ENCODE peak calls at places on chromosome 19, in ten cellular contexts. One of them, this sample, is unnamed.

GRCh38 chr19:39053276-39054090 is 21.1 kb upstream of the FBXO27 start:
- DNase-seq in tibial nerve: no peak
- DNase-seq in A549: peak; percentile 68
- DNase-seq in transverse colon: peak; percentile 45
- DNase-seq in body of pancreas: peak; percentile 34
- DNase-seq in IMR-90: no peak
- DNase-seq in suprapubic skin: no peak
- DNase-seq in vagina: no peak
- DNase-seq in prostate gland: no peak
- DNase-seq in uterus: no peak
- DNase-seq in this sample: no peak

GRCh38 chr19:41753936-41754529 is 1.3 kb upstream of the CEACAM6 start:
- DNase-seq in body of pancreas: peak; percentile 70
- DNase-seq in prostate gland: peak; percentile 50
- DNase-seq in A549: peak; percentile 69
- DNase-seq in IMR-90: peak; percentile 4
- DNase-seq in uterus: no peak
- DNase-seq in transverse colon: peak; percentile 77
- DNase-seq in vagina: no peak
- DNase-seq in tibial nerve: peak; percentile 23
- DNase-seq in suprapubic skin: no peak
- DNase-seq in this sample: peak; percentile 57

GRCh38 chr19:17841371-17841809 is 6.4 kb downstream of the JAK3 start:
- DNase-seq in transverse colon: no peak
- DNase-seq in prostate gland: no peak
- DNase-seq in body of pancreas: peak; percentile 34
- DNase-seq in A549: no peak
- DNase-seq in tibial nerve: no peak
- DNase-seq in uterus: no peak
- DNase-seq in vagina: no peak
- DNase-seq in IMR-90: no peak
- DNase-seq in suprapubic skin: no peak
- DNase-seq in this sample: no peak

GRCh38 chr19:34017024-34017423 is 155.3 kb upstream of the LSM14A start:
- DNase-seq in transverse colon: no peak
- DNase-seq in vagina: no peak
- DNase-seq in IMR-90: no peak
- DNase-seq in tibial nerve: no peak
- DNase-seq in prostate gland: no peak
- DNase-seq in A549: peak; percentile 31
- DNase-seq in suprapubic skin: no peak
- DNase-seq in uterus: no peak
- DNase-seq in body of pancreas: no peak
- DNase-seq in this sample: no peak

GRCh38 chr19:28746486-28746885 is 466.5 kb downstream of the UQCRFS1 start:
- DNase-seq in prostate gland: no peak
- DNase-seq in IMR-90: no peak
- DNase-seq in body of pancreas: no peak
- DNase-seq in A549: no peak
- DNase-seq in uterus: no peak
- DNase-seq in transverse colon: no peak
- DNase-seq in suprapubic skin: no peak
- DNase-seq in vagina: no peak
- DNase-seq in tibial nerve: no peak
- DNase-seq in this sample: peak; percentile 20

GRCh38 chr19:18507021-18507726 is 14.7 kb downstream of the ELL start:
- DNase-seq in prostate gland: no peak
- DNase-seq in transverse colon: peak; percentile 63
- DNase-seq in suprapubic skin: no peak
- DNase-seq in IMR-90: no peak
- DNase-seq in A549: no peak
- DNase-seq in body of pancreas: no peak
- DNase-seq in uterus: no peak
- DNase-seq in vagina: no peak
- DNase-seq in tibial nerve: no peak
- DNase-seq in this sample: no peak

GRCh38 chr19:44903602-44904425 is 1.8 kb upstream of the APOE start:
- DNase-seq in uterus: peak; percentile 73
- DNase-seq in tibial nerve: peak; percentile 70
- DNase-seq in prostate gland: peak; percentile 42
- DNase-seq in body of pancreas: peak; percentile 65
- DNase-seq in vagina: no peak
- DNase-seq in A549: peak; percentile 84
- DNase-seq in transverse colon: peak; percentile 76
- DNase-seq in suprapubic skin: peak; percentile 87
- DNase-seq in IMR-90: peak; percentile 49
- DNase-seq in this sample: peak; percentile 57

GRCh38 chr19:2495130-2495641 is 19.3 kb downstream of the GADD45B start:
- DNase-seq in transverse colon: peak; percentile 93
- DNase-seq in A549: peak; percentile 81
- DNase-seq in tibial nerve: peak; percentile 53
- DNase-seq in uterus: peak; percentile 70
- DNase-seq in IMR-90: peak; percentile 40
- DNase-seq in vagina: no peak
- DNase-seq in suprapubic skin: peak; percentile 87
- DNase-seq in body of pancreas: peak; percentile 94
- DNase-seq in prostate gland: peak; percentile 87
- DNase-seq in this sample: peak; percentile 97

GRCh38 chr19:32928806-32929205 is 43.0 kb downstream of the CEP89 start:
- DNase-seq in A549: peak; percentile 92
- DNase-seq in IMR-90: peak; percentile 4
- DNase-seq in vagina: no peak
- DNase-seq in uterus: no peak
- DNase-seq in tibial nerve: no peak
- DNase-seq in transverse colon: no peak
- DNase-seq in suprapubic skin: no peak
- DNase-seq in prostate gland: no peak
- DNase-seq in body of pancreas: no peak
- DNase-seq in this sample: no peak

GRCh38 chr19:3760871-3761361 is 576 bp downstream of the APBA3 start:
- DNase-seq in transverse colon: no peak
- DNase-seq in tibial nerve: no peak
- DNase-seq in IMR-90: peak; percentile 8
- DNase-seq in uterus: no peak
- DNase-seq in prostate gland: no peak
- DNase-seq in suprapubic skin: no peak
- DNase-seq in body of pancreas: no peak
- DNase-seq in A549: no peak
- DNase-seq in vagina: peak; percentile 90
- DNase-seq in this sample: no peak

GRCh38 chr19:6113616-6114188 is 3.4 kb upstream of the RFX2 start:
- DNase-seq in transverse colon: no peak
- DNase-seq in prostate gland: no peak
- DNase-seq in suprapubic skin: no peak
- DNase-seq in IMR-90: no peak
- DNase-seq in uterus: no peak
- DNase-seq in vagina: no peak
- DNase-seq in tibial nerve: no peak
- DNase-seq in A549: no peak
- DNase-seq in body of pancreas: no peak
- DNase-seq in this sample: no peak

GRCh38 chr19:6118043-6118442 is 7.7 kb upstream of the RFX2 start:
- DNase-seq in transverse colon: no peak
- DNase-seq in uterus: no peak
- DNase-seq in tibial nerve: no peak
- DNase-seq in vagina: no peak
- DNase-seq in body of pancreas: no peak
- DNase-seq in A549: no peak
- DNase-seq in IMR-90: no peak
- DNase-seq in prostate gland: no peak
- DNase-seq in suprapubic skin: no peak
- DNase-seq in this sample: no peak

GRCh38 chr19:6117534-6117933 is 7.2 kb upstream of the RFX2 start:
- DNase-seq in vagina: no peak
- DNase-seq in IMR-90: no peak
- DNase-seq in body of pancreas: no peak
- DNase-seq in tibial nerve: no peak
- DNase-seq in prostate gland: no peak
- DNase-seq in A549: no peak
- DNase-seq in transverse colon: no peak
- DNase-seq in suprapubic skin: no peak
- DNase-seq in uterus: no peak
- DNase-seq in this sample: no peak

GRCh38 chr19:6116749-6117430 is 6.6 kb upstream of the RFX2 start:
- DNase-seq in body of pancreas: no peak
- DNase-seq in uterus: no peak
- DNase-seq in prostate gland: no peak
- DNase-seq in A549: no peak
- DNase-seq in vagina: no peak
- DNase-seq in tibial nerve: no peak
- DNase-seq in suprapubic skin: no peak
- DNase-seq in transverse colon: no peak
- DNase-seq in IMR-90: no peak
- DNase-seq in this sample: no peak

DNA sequence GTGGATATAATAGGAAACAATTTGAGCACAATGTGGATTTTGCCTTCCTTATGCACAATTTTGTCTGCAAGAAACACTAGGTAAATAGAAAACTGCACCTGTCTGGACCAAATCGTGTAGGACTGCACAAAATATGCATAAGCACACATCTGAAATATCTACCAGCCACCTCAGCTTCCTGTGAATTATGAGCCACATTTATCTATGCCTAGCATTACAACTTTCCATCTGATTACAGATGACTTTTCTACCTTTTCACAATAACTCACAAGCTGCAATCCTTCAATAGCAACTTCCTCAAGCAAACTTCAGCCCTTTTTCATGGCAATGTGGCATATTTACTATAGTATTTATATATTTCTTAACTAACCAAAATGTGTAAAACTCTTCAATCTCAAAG is 5.7 kb upstream of the RFX2 start:
- DNase-seq in A549: no peak
- DNase-seq in body of pancreas: no peak
- DNase-seq in suprapubic skin: no peak
- DNase-seq in IMR-90: no peak
- DNase-seq in transverse colon: no peak
- DNase-seq in prostate gland: no peak
- DNase-seq in uterus: no peak
- DNase-seq in vagina: no peak
- DNase-seq in tibial nerve: no peak
- DNase-seq in this sample: no peak
- TF ChIP-seq CTCF in A549: no peak
- TF ChIP-seq CTCF in body of pancreas: no peak
- TF ChIP-seq CTCF in suprapubic skin: no peak
- TF ChIP-seq CTCF in IMR-90: no peak
- TF ChIP-seq CTCF in transverse colon: no peak
- TF ChIP-seq CTCF in prostate gland: no peak
- TF ChIP-seq CTCF in uterus: no peak
- TF ChIP-seq CTCF in vagina: no peak
- TF ChIP-seq CTCF in tibial nerve: no peak
- TF ChIP-seq CTCF in this sample: no peak

GRCh38 chr19:11458236-11458900 is 22.5 kb downstream of the ELAVL3 start:
- DNase-seq in uterus: no peak
- DNase-seq in vagina: no peak
- DNase-seq in suprapubic skin: no peak
- DNase-seq in transverse colon: no peak
- DNase-seq in body of pancreas: no peak
- DNase-seq in tibial nerve: no peak
- DNase-seq in A549: no peak
- DNase-seq in prostate gland: no peak
- DNase-seq in IMR-90: no peak
- DNase-seq in this sample: no peak
- TF ChIP-seq POLR2A in uterus: no peak
- TF ChIP-seq POLR2A in vagina: no peak
- TF ChIP-seq POLR2A in suprapubic skin: no peak
- TF ChIP-seq POLR2A in transverse colon: no peak
- TF ChIP-seq POLR2A in body of pancreas: no peak
- TF ChIP-seq POLR2A in tibial nerve: no peak
- TF ChIP-seq POLR2A in A549: no peak
- TF ChIP-seq POLR2A in prostate gland: no peak
- TF ChIP-seq POLR2A in IMR-90: no peak
- TF ChIP-seq POLR2A in this sample: no peak

DNA sequence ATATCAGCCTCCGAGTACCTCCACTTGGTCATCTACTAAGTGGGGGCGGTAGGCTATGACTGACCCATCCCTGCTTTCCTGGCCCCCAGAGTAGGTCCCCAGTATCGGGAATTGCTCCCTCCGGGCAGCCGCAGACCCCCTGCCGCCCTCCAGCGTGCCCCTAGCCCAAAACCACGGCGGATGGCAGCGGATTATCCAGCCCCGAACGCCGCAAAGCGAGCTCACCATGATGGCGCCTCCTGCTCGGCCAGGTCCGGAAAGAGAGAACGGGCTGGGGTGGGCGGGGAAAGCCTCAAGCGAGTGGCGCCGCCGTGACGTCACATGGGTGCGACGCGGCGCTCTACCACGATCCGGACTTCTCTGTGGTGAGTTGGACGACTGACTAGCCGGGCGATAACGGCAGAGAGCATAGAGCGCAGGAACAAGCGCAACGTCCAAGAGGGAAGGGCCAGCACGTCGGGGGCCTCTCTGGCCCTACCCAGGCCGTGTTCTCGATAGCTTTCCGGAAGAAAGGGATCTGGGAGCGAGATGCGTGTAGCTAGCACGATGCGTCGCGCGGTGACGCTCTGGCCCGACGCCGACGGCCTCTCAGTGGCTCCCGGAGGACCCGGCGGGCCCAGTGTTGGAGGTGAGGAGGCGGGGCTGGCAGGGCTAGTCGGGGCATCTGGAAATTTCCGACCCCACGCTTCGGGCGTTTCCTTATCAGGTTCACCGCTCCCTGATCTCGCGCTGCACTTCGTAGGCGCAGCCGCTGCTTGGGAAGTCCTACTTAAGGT is at the start of the genes RPL18 and SPHK2:
- DNase-seq in tibial nerve: peak; percentile 95
- DNase-seq in prostate gland: peak; percentile 99
- DNase-seq in uterus: peak; percentile 98
- DNase-seq in IMR-90: peak; percentile 100
- DNase-seq in suprapubic skin: peak; percentile 98
- DNase-seq in transverse colon: peak; percentile 98
- DNase-seq in body of pancreas: peak; percentile 99
- DNase-seq in A549: peak; percentile 100
- DNase-seq in vagina: peak; percentile 100
- DNase-seq in this sample: peak; percentile 99
- TF ChIP-seq CTCF in tibial nerve: peak; percentile 40
- TF ChIP-seq CTCF in prostate gland: no peak
- TF ChIP-seq CTCF in uterus: peak; percentile 14
- TF ChIP-seq CTCF in IMR-90: peak; percentile 0
- TF ChIP-seq CTCF in suprapubic skin: no peak
- TF ChIP-seq CTCF in transverse colon: no peak
- TF ChIP-seq CTCF in body of pancreas: no peak
- TF ChIP-seq CTCF in A549: no peak
- TF ChIP-seq CTCF in vagina: no peak
- TF ChIP-seq CTCF in this sample: no peak

DNA sequence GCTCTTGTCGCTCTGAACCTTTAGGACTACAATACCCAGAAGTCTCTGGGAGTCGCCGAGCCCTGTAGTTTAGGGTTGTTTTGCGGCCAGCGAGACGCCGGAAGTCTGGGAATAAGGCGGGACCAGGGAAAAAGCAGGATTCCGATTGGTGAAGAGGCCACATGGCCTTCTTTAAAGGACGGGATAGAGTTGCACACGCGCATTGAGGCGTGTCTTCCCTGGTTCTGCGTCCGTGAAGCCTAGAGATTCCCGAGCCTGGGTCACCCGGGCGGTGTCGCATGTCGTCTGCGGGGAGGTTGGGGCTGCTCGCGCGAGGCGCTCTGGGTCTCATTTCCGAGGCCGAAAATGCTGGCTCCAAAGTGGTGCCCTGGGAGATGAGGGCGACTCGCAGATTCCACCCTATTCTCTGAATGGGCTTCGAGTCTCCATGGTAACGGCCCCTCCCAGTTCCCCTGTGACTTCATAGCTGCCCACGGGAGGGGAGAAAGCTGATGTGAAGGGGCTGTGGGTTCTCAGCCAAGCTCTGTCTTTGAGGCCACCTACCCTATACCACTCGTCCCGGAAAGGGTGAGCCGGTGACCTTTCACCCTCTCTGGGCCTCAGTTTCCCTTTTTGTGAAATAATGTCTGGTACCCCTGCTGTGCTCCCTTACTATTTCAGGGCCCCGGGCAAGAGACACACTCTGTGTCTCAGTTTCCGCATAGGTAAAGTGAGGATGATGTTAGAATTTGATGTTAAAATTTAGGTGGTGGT is 613 bp upstream of the ZSCAN5A start:
- DNase-seq in body of pancreas: peak; percentile 96
- DNase-seq in IMR-90: peak; percentile 98
- DNase-seq in suprapubic skin: peak; percentile 96
- DNase-seq in A549: peak; percentile 99
- DNase-seq in prostate gland: peak; percentile 96
- DNase-seq in vagina: peak; percentile 98
- DNase-seq in uterus: peak; percentile 96
- DNase-seq in transverse colon: peak; percentile 96
- DNase-seq in tibial nerve: peak; percentile 88
- DNase-seq in this sample: peak; percentile 95
- TF ChIP-seq POLR2A in body of pancreas: no peak
- TF ChIP-seq POLR2A in IMR-90: no peak
- TF ChIP-seq POLR2A in suprapubic skin: no peak
- TF ChIP-seq POLR2A in A549: peak; percentile 86
- TF ChIP-seq POLR2A in prostate gland: peak; percentile 56
- TF ChIP-seq POLR2A in vagina: no peak
- TF ChIP-seq POLR2A in uterus: no peak
- TF ChIP-seq POLR2A in transverse colon: peak; percentile 39
- TF ChIP-seq POLR2A in tibial nerve: peak; percentile 42
- TF ChIP-seq POLR2A in this sample: peak; percentile 62